ENCODE peak calls at places on chromosome 12, in five cellular contexts. I, J, U, T and M are unnamed samples.

GRCh38 chr12:131983026-131983425 is 33.3 kb downstream of the EP400 start:
- DNase-seq in I (no peak), J (no peak), U (no peak), T (no peak), M (no peak)

GRCh38 chr12:38385492-38385864 is 68.9 kb downstream of the ALG10B start:
- DNase-seq in I (no peak), J (no peak), U (no peak), T (no peak), M (no peak)

GRCh38 chr12:120534703-120535655 is 823 bp downstream of the RNF10 start:
- DNase-seq in I (peak), J (peak), U (no peak), T (peak), M (peak)

GRCh38 chr12:54984602-54985376 is at the start of gene TESPA1:
- DNase-seq in I (no peak), J (peak), U (no peak), T (no peak), M (no peak)

GRCh38 chr12:89544730-89545184 is 18.9 kb upstream of the POC1B start:
- DNase-seq in I (peak), J (no peak), U (no peak), T (peak), M (no peak)

GRCh38 chr12:131507094-131507493 is 203.8 kb upstream of the SFSWAP start:
- DNase-seq in I (no peak), J (no peak), U (no peak), T (no peak), M (no peak)

GRCh38 chr12:31890295-31891285 is 68.6 kb upstream of the RESF1 start:
- DNase-seq in I (no peak), J (peak), U (no peak), T (no peak), M (no peak)

GRCh38 chr12:94644622-94645021 is 5.7 kb downstream of the TMCC3 start:
- DNase-seq in I (peak), J (no peak), U (no peak), T (no peak), M (no peak)

GRCh38 chr12:47775100-47775911 is 2.3 kb downstream of the SLC48A1 start:
- DNase-seq in I (peak), J (peak), U (no peak), T (no peak), M (no peak)

GRCh38 chr12:115698257-115698656 is 579.2 kb downstream of the MED13L start:
- DNase-seq in I (no peak), J (no peak), U (no peak), T (no peak), M (no peak)

GRCh38 chr12:9049520-9050133 is 60.3 kb downstream of the KLRG1 start:
- DNase-seq in I (peak), J (no peak), U (peak), T (peak), M (no peak)

GRCh38 chr12:29428630-29429029 is 47.7 kb upstream of the ERGIC2 start:
- DNase-seq in I (peak), J (peak), U (no peak), T (no peak), M (no peak)

GRCh38 chr12:110330544-110330943 is 49.5 kb downstream of the ATP2A2 start:
- DNase-seq in I (no peak), J (peak), U (no peak), T (no peak), M (no peak)

GRCh38 chr12:49518914-49519573 is 19.8 kb upstream of the KCNH3 start:
- DNase-seq in I (peak), J (no peak), U (no peak), T (peak), M (no peak)

GRCh38 chr12:71353607-71354006 is 86.0 kb upstream of the LGR5 start:
- DNase-seq in I (no peak), J (no peak), U (no peak), T (no peak), M (no peak)

GRCh38 chr12:105084251-105085250 is at the start of gene ALDH1L2:
- DNase-seq in I (peak), J (peak), U (peak), T (peak), M (no peak)

GRCh38 chr12:81888341-81888740 is 129.2 kb upstream of the PPFIA2 start:
- DNase-seq in I (peak), J (no peak), U (peak), T (no peak), M (no peak)

GRCh38 chr12:80715850-80716249 is 862 bp upstream of the MYF5 start:
- DNase-seq in I (no peak), J (no peak), U (no peak), T (no peak), M (no peak)

GRCh38 chr12:66107451-66107915 is 23.1 kb downstream of the LLPH start:
- DNase-seq in I (peak), J (peak), U (peak), T (peak), M (peak)

GRCh38 chr12:28161697-28162096 is 28.6 kb upstream of the CCDC91 start:
- DNase-seq in I (no peak), J (no peak), U (no peak), T (no peak), M (no peak)

GRCh38 chr12:24561882-24562760 is 386.8 kb downstream of the BCAT1 start:
- DNase-seq in I (peak), J (no peak), U (peak), T (peak), M (peak)

GRCh38 chr12:46795988-46796387 is 29.8 kb downstream of the SLC38A4 start:
- DNase-seq in I (no peak), J (no peak), U (no peak), T (no peak), M (no peak)

GRCh38 chr12:123853401-123854070 is 91.4 kb downstream of the DNAH10 start:
- DNase-seq in I (no peak), J (no peak), U (no peak), T (no peak), M (no peak)

GRCh38 chr12:52976574-52977071 is 27.7 kb downstream of the KRT18 start:
- DNase-seq in I (no peak), J (no peak), U (peak), T (no peak), M (no peak)

GRCh38 chr12:75483411-75483810 is 2.9 kb downstream of the GLIPR1 start:
- DNase-seq in I (no peak), J (no peak), U (no peak), T (no peak), M (no peak)

GRCh38 chr12:52210186-52210924 is 18.5 kb upstream of the KRT80 start:
- DNase-seq in I (peak), J (no peak), U (no peak), T (no peak), M (no peak)

GRCh38 chr12:11856971-11857370 is 207.5 kb downstream of the ETV6 start:
- DNase-seq in I (no peak), J (peak), U (no peak), T (no peak), M (no peak)

GRCh38 chr12:132761032-132761910 is at the start of gene ANKLE2:
- DNase-seq in I (no peak), J (peak), U (no peak), T (peak), M (no peak)